ENCODE peak calls at places on chromosomes 12 and 14, in eight cellular contexts. One of them, this sample, is unnamed.

GRCh38 chr12:92779902-92780301 is 77.1 kb downstream of the PLEKHG7 start:
- DNase-seq in Daoy: no peak
- DNase-seq in NCI-H510A: no peak
- DNase-seq in left colon: no peak
- DNase-seq in NCI-H774: no peak
- DNase-seq in glomerular endothelial cell: no peak
- DNase-seq in posterior cingulate gyrus: no peak
- DNase-seq in fibroblast of the conjunctiva: peak
- DNase-seq in this sample: no peak

GRCh38 chr14:71478542-71478941 is 453.7 kb upstream of the RGS6 start:
- DNase-seq in Daoy: peak
- DNase-seq in NCI-H510A: no peak
- DNase-seq in left colon: no peak
- DNase-seq in NCI-H774: no peak
- DNase-seq in glomerular endothelial cell: no peak
- DNase-seq in posterior cingulate gyrus: no peak
- DNase-seq in fibroblast of the conjunctiva: no peak
- DNase-seq in this sample: no peak

GRCh38 chr14:56147980-56148901 is 30.0 kb downstream of the PELI2 start:
- DNase-seq in Daoy: no peak
- DNase-seq in NCI-H510A: no peak
- DNase-seq in left colon: no peak
- DNase-seq in NCI-H774: no peak
- DNase-seq in glomerular endothelial cell: no peak
- DNase-seq in posterior cingulate gyrus: no peak
- DNase-seq in fibroblast of the conjunctiva: no peak
- DNase-seq in this sample: no peak

GRCh38 chr14:103444837-103445524 is 59.8 kb downstream of the MARK3 start:
- DNase-seq in Daoy: no peak
- DNase-seq in NCI-H510A: no peak
- DNase-seq in left colon: no peak
- DNase-seq in NCI-H774: no peak
- DNase-seq in glomerular endothelial cell: no peak
- DNase-seq in posterior cingulate gyrus: no peak
- DNase-seq in fibroblast of the conjunctiva: no peak
- DNase-seq in this sample: no peak

GRCh38 chr12:27015730-27016076 is 1.5 kb upstream of the TM7SF3 start:
- DNase-seq in Daoy: no peak
- DNase-seq in NCI-H510A: no peak
- DNase-seq in left colon: no peak
- DNase-seq in NCI-H774: peak
- DNase-seq in glomerular endothelial cell: no peak
- DNase-seq in posterior cingulate gyrus: no peak
- DNase-seq in fibroblast of the conjunctiva: no peak
- DNase-seq in this sample: peak

GRCh38 chr12:130706311-130706710 is 9.8 kb downstream of the RIMBP2 start:
- DNase-seq in Daoy: no peak
- DNase-seq in NCI-H510A: no peak
- DNase-seq in left colon: peak
- DNase-seq in NCI-H774: no peak
- DNase-seq in glomerular endothelial cell: no peak
- DNase-seq in posterior cingulate gyrus: no peak
- DNase-seq in fibroblast of the conjunctiva: no peak
- DNase-seq in this sample: no peak

GRCh38 chr14:63203618-63204406 is 431 bp upstream of the RHOJ start:
- DNase-seq in Daoy: peak
- DNase-seq in NCI-H510A: peak
- DNase-seq in left colon: peak
- DNase-seq in NCI-H774: peak
- DNase-seq in glomerular endothelial cell: peak
- DNase-seq in posterior cingulate gyrus: peak
- DNase-seq in fibroblast of the conjunctiva: peak
- DNase-seq in this sample: peak

GRCh38 chr12:32367381-32367780 is 32.0 kb upstream of the FGD4 start:
- DNase-seq in Daoy: no peak
- DNase-seq in NCI-H510A: no peak
- DNase-seq in left colon: no peak
- DNase-seq in NCI-H774: peak
- DNase-seq in glomerular endothelial cell: no peak
- DNase-seq in posterior cingulate gyrus: no peak
- DNase-seq in fibroblast of the conjunctiva: no peak
- DNase-seq in this sample: no peak

GRCh38 chr14:73255693-73256225 is 18.5 kb downstream of the PAPLN start:
- DNase-seq in Daoy: no peak
- DNase-seq in NCI-H510A: no peak
- DNase-seq in left colon: no peak
- DNase-seq in NCI-H774: no peak
- DNase-seq in glomerular endothelial cell: no peak
- DNase-seq in posterior cingulate gyrus: no peak
- DNase-seq in fibroblast of the conjunctiva: no peak
- DNase-seq in this sample: no peak

GRCh38 chr14:90624228-90624627 is 192.0 kb downstream of the TTC7B start:
- DNase-seq in Daoy: peak
- DNase-seq in NCI-H510A: no peak
- DNase-seq in left colon: no peak
- DNase-seq in NCI-H774: no peak
- DNase-seq in glomerular endothelial cell: no peak
- DNase-seq in posterior cingulate gyrus: no peak
- DNase-seq in fibroblast of the conjunctiva: no peak
- DNase-seq in this sample: no peak

GRCh38 chr14:93891756-93892504 is 35.2 kb upstream of the FAM181A start:
- DNase-seq in Daoy: peak
- DNase-seq in NCI-H510A: no peak
- DNase-seq in left colon: no peak
- DNase-seq in NCI-H774: no peak
- DNase-seq in glomerular endothelial cell: no peak
- DNase-seq in posterior cingulate gyrus: no peak
- DNase-seq in fibroblast of the conjunctiva: no peak
- DNase-seq in this sample: no peak

GRCh38 chr14:89422181-89422951 is 5.3 kb upstream of the FOXN3 start:
- DNase-seq in Daoy: no peak
- DNase-seq in NCI-H510A: no peak
- DNase-seq in left colon: peak
- DNase-seq in NCI-H774: no peak
- DNase-seq in glomerular endothelial cell: no peak
- DNase-seq in posterior cingulate gyrus: no peak
- DNase-seq in fibroblast of the conjunctiva: no peak
- DNase-seq in this sample: no peak

GRCh38 chr12:49703647-49704137 is 3.5 kb downstream of the FMNL3 start:
- DNase-seq in Daoy: peak
- DNase-seq in NCI-H510A: no peak
- DNase-seq in left colon: no peak
- DNase-seq in NCI-H774: no peak
- DNase-seq in glomerular endothelial cell: no peak
- DNase-seq in posterior cingulate gyrus: no peak
- DNase-seq in fibroblast of the conjunctiva: no peak
- DNase-seq in this sample: no peak

GRCh38 chr12:13038491-13039161 is 5.6 kb upstream of the FAM234B start:
- DNase-seq in Daoy: peak
- DNase-seq in NCI-H510A: no peak
- DNase-seq in left colon: no peak
- DNase-seq in NCI-H774: no peak
- DNase-seq in glomerular endothelial cell: no peak
- DNase-seq in posterior cingulate gyrus: no peak
- DNase-seq in fibroblast of the conjunctiva: peak
- DNase-seq in this sample: no peak

GRCh38 chr12:46831335-46832083 is 5.7 kb upstream of the SLC38A4 start:
- DNase-seq in Daoy: peak
- DNase-seq in NCI-H510A: no peak
- DNase-seq in left colon: no peak
- DNase-seq in NCI-H774: no peak
- DNase-seq in glomerular endothelial cell: no peak
- DNase-seq in posterior cingulate gyrus: peak
- DNase-seq in fibroblast of the conjunctiva: no peak
- DNase-seq in this sample: no peak

GRCh38 chr14:69326611-69327010 is 66.7 kb downstream of the GALNT16 start:
- DNase-seq in Daoy: no peak
- DNase-seq in NCI-H510A: no peak
- DNase-seq in left colon: no peak
- DNase-seq in NCI-H774: no peak
- DNase-seq in glomerular endothelial cell: no peak
- DNase-seq in posterior cingulate gyrus: no peak
- DNase-seq in fibroblast of the conjunctiva: no peak
- DNase-seq in this sample: no peak

GRCh38 chr14:105207460-105207901 is 26.4 kb upstream of the NUDT14 start:
- DNase-seq in Daoy: no peak
- DNase-seq in NCI-H510A: no peak
- DNase-seq in left colon: no peak
- DNase-seq in NCI-H774: no peak
- DNase-seq in glomerular endothelial cell: no peak
- DNase-seq in posterior cingulate gyrus: no peak
- DNase-seq in fibroblast of the conjunctiva: no peak
- DNase-seq in this sample: no peak

GRCh38 chr14:97213720-97214119 is 416.5 kb downstream of the VRK1 start:
- DNase-seq in Daoy: no peak
- DNase-seq in NCI-H510A: no peak
- DNase-seq in left colon: no peak
- DNase-seq in NCI-H774: no peak
- DNase-seq in glomerular endothelial cell: no peak
- DNase-seq in posterior cingulate gyrus: no peak
- DNase-seq in fibroblast of the conjunctiva: no peak
- DNase-seq in this sample: no peak

GRCh38 chr12:11861864-11862600 is 208.7 kb upstream of the BCL2L14 start:
- DNase-seq in Daoy: no peak
- DNase-seq in NCI-H510A: no peak
- DNase-seq in left colon: no peak
- DNase-seq in NCI-H774: no peak
- DNase-seq in glomerular endothelial cell: no peak
- DNase-seq in posterior cingulate gyrus: no peak
- DNase-seq in fibroblast of the conjunctiva: no peak
- DNase-seq in this sample: no peak

GRCh38 chr12:24810378-24810777 is 138.5 kb downstream of the BCAT1 start:
- DNase-seq in Daoy: no peak
- DNase-seq in NCI-H510A: no peak
- DNase-seq in left colon: no peak
- DNase-seq in NCI-H774: no peak
- DNase-seq in glomerular endothelial cell: no peak
- DNase-seq in posterior cingulate gyrus: no peak
- DNase-seq in fibroblast of the conjunctiva: no peak
- DNase-seq in this sample: no peak

GRCh38 chr14:50997712-50998111 is 53.4 kb upstream of the PYGL start:
- DNase-seq in Daoy: no peak
- DNase-seq in NCI-H510A: no peak
- DNase-seq in left colon: no peak
- DNase-seq in NCI-H774: no peak
- DNase-seq in glomerular endothelial cell: no peak
- DNase-seq in posterior cingulate gyrus: no peak
- DNase-seq in fibroblast of the conjunctiva: no peak
- DNase-seq in this sample: no peak

GRCh38 chr14:104967414-104968152 is 10.6 kb downstream of the AHNAK2 start:
- DNase-seq in Daoy: peak
- DNase-seq in NCI-H510A: peak
- DNase-seq in left colon: peak
- DNase-seq in NCI-H774: no peak
- DNase-seq in glomerular endothelial cell: no peak
- DNase-seq in posterior cingulate gyrus: no peak
- DNase-seq in fibroblast of the conjunctiva: no peak
- DNase-seq in this sample: no peak

GRCh38 chr14:45970589-45970988 is 681.0 kb downstream of the RPL10L start:
- DNase-seq in Daoy: no peak
- DNase-seq in NCI-H510A: no peak
- DNase-seq in left colon: no peak
- DNase-seq in NCI-H774: no peak
- DNase-seq in glomerular endothelial cell: no peak
- DNase-seq in posterior cingulate gyrus: no peak
- DNase-seq in fibroblast of the conjunctiva: no peak
- DNase-seq in this sample: no peak

GRCh38 chr12:33663000-33663654 is 223.5 kb upstream of the SYT10 start:
- DNase-seq in Daoy: no peak
- DNase-seq in NCI-H510A: no peak
- DNase-seq in left colon: no peak
- DNase-seq in NCI-H774: no peak
- DNase-seq in glomerular endothelial cell: no peak
- DNase-seq in posterior cingulate gyrus: no peak
- DNase-seq in fibroblast of the conjunctiva: no peak
- DNase-seq in this sample: no peak

GRCh38 chr12:24496755-24497154 is 452.1 kb downstream of the BCAT1 start:
- DNase-seq in Daoy: peak
- DNase-seq in NCI-H510A: no peak
- DNase-seq in left colon: no peak
- DNase-seq in NCI-H774: no peak
- DNase-seq in glomerular endothelial cell: no peak
- DNase-seq in posterior cingulate gyrus: no peak
- DNase-seq in fibroblast of the conjunctiva: no peak
- DNase-seq in this sample: no peak

GRCh38 chr12:3655331-3655900 is 97.5 kb downstream of the CRACR2A start:
- DNase-seq in Daoy: peak
- DNase-seq in NCI-H510A: peak
- DNase-seq in left colon: no peak
- DNase-seq in NCI-H774: no peak
- DNase-seq in glomerular endothelial cell: no peak
- DNase-seq in posterior cingulate gyrus: no peak
- DNase-seq in fibroblast of the conjunctiva: no peak
- DNase-seq in this sample: peak

GRCh38 chr12:110281549-110282342 is 699 bp downstream of the ATP2A2 start:
- DNase-seq in Daoy: peak
- DNase-seq in NCI-H510A: peak
- DNase-seq in left colon: peak
- DNase-seq in NCI-H774: peak
- DNase-seq in glomerular endothelial cell: no peak
- DNase-seq in posterior cingulate gyrus: peak
- DNase-seq in fibroblast of the conjunctiva: peak
- DNase-seq in this sample: peak